ENCODE peak calls at places on chromosome 15, in seven cellular contexts. G is heart left ventricle; Y is NCI-H1092 treated with DMSO at 0.1 percent for 48 hours; Q is astrocyte of the cerebellum; W is effector memory CD8-positive, alpha-beta T cell; U is progenitor cell of endocrine pancreas; S is GM10248. X is an unnamed sample.

GRCh38 chr15:72168131-72168825 is 29.3 kb downstream of the GRAMD2A start:
- DNase-seq in U (no peak), G (no peak), S (no peak), W (no peak), Q (peak), Y (no peak), X (no peak)

GRCh38 chr15:38853608-38854007 is 289.0 kb upstream of the RASGRP1 start:
- DNase-seq in Y (no peak), U (no peak), Q (no peak), W (peak), G (no peak), S (peak), X (peak)

GRCh38 chr15:51842852-51843737 is 13.6 kb downstream of the TMOD3 start:
- DNase-seq in S (peak), Q (no peak), W (no peak), U (no peak), G (no peak), Y (no peak), X (no peak)

GRCh38 chr15:65105038-65105437 is 10.0 kb downstream of the UBAP1L start:
- DNase-seq in G (no peak), U (no peak), Q (no peak), S (no peak), Y (no peak), W (no peak), X (no peak)

GRCh38 chr15:92638291-92638708 is 17.3 kb downstream of the FAM174B start:
- DNase-seq in W (no peak), U (no peak), S (no peak), Q (no peak), Y (peak), G (no peak), X (no peak)

GRCh38 chr15:63109498-63110290 is 12.0 kb upstream of the LACTB start:
- DNase-seq in Y (no peak), W (no peak), S (peak), U (no peak), G (no peak), Q (no peak), X (no peak)

GRCh38 chr15:80773122-80773551 is 6.0 kb upstream of the CEMIP start:
- DNase-seq in G (no peak), Q (peak), S (no peak), W (no peak), Y (no peak), U (no peak), X (no peak)

GRCh38 chr15:91140561-91140960 is 40.5 kb downstream of the SV2B start:
- DNase-seq in W (no peak), Y (no peak), Q (no peak), U (no peak), G (no peak), S (no peak), X (no peak)

GRCh38 chr15:90001683-90002427 is 731 bp downstream of the ZNF710 start:
- DNase-seq in Q (no peak), U (peak), G (peak), S (peak), W (peak), Y (peak), X (peak)

GRCh38 chr15:66269326-66270090 is 16.0 kb upstream of the MEGF11 start:
- DNase-seq in U (no peak), Q (no peak), S (no peak), Y (no peak), W (no peak), G (no peak), X (no peak)

GRCh38 chr15:80550219-80550909 is 144.7 kb upstream of the ABHD17C start:
- DNase-seq in Y (no peak), U (no peak), G (no peak), Q (peak), S (no peak), W (no peak), X (no peak)

GRCh38 chr15:89244512-89244869 is 712 bp downstream of the FANCI start:
- DNase-seq in W (no peak), Q (no peak), S (no peak), Y (no peak), G (no peak), U (no peak), X (no peak)

GRCh38 chr15:59420986-59421618 is 16.9 kb upstream of the FAM81A start:
- DNase-seq in G (no peak), Y (no peak), Q (peak), S (no peak), U (no peak), W (no peak), X (no peak)

GRCh38 chr15:73601449-73602425 is 31.5 kb downstream of the NPTN start:
- DNase-seq in W (no peak), Y (no peak), G (peak), Q (peak), U (no peak), S (no peak), X (no peak)

GRCh38 chr15:82848201-82848993 is 39.0 kb downstream of the WHAMM start:
- DNase-seq in U (no peak), G (no peak), W (no peak), Y (no peak), Q (no peak), S (no peak), X (no peak)

GRCh38 chr15:91940466-91941381 is 87.2 kb downstream of the SLCO3A1 start:
- DNase-seq in G (no peak), S (no peak), Y (peak), Q (no peak), W (no peak), U (no peak), X (no peak)

GRCh38 chr15:85589873-85590272 is 204.9 kb downstream of the KLHL25 start:
- DNase-seq in G (no peak), Y (no peak), W (no peak), S (no peak), U (no peak), Q (no peak), X (no peak)

GRCh38 chr15:60444289-60444912 is 34.5 kb downstream of the ICE2 start:
- DNase-seq in S (no peak), U (no peak), Q (no peak), Y (peak), G (no peak), W (no peak), X (no peak)

GRCh38 chr15:39784125-39784524 is 1.5 kb upstream of the FSIP1 start:
- DNase-seq in U (no peak), W (no peak), G (no peak), Q (no peak), Y (no peak), S (no peak), X (no peak)

GRCh38 chr15:66827039-66827697 is 125.1 kb downstream of the SMAD6 start:
- DNase-seq in Y (no peak), S (no peak), Q (no peak), G (no peak), U (no peak), W (no peak), X (no peak)

GRCh38 chr15:81235781-81236507 is 39.3 kb downstream of the IL16 start:
- DNase-seq in S (no peak), Q (peak), Y (no peak), U (no peak), G (no peak), W (no peak), X (no peak)

GRCh38 chr15:60912984-60913697 is 316.0 kb downstream of the RORA start:
- DNase-seq in S (no peak), Y (no peak), Q (no peak), U (no peak), W (no peak), G (no peak), X (no peak)

X was measured in neuronal stem cell.